ENCODE peak calls at places on chromosomes 3 and 15, in four cellular contexts. P, F, C and W are unnamed samples.

GRCh38 chr3:186413615-186414415 is 51.8 kb upstream of the DGKG start:
- DNase-seq in P (peak), F (no peak), C (no peak), W (no peak)

GRCh38 chr3:43531835-43532234 is 90.0 kb downstream of the ANO10 start:
- DNase-seq in C (peak), F (no peak), P (no peak), W (peak)

GRCh38 chr3:31918179-31919165 is 62.6 kb downstream of the OSBPL10 start:
- DNase-seq in P (no peak), C (peak), F (no peak), W (no peak)

GRCh38 chr3:178304758-178305157 is 231.5 kb upstream of the KCNMB2 start:
- DNase-seq in C (no peak), F (no peak), P (no peak), W (no peak)

GRCh38 chr15:75177360-75178071 is 24.2 kb upstream of the C15orf39 start:
- DNase-seq in F (no peak), P (no peak), C (no peak), W (no peak)

GRCh38 chr3:170867143-170867542 is 2.9 kb downstream of the RPL22L1 start:
- DNase-seq in P (no peak), F (no peak), C (no peak), W (no peak)

GRCh38 chr3:105823149-105823866 is 45.5 kb downstream of the CBLB start:
- DNase-seq in C (peak), F (no peak), P (no peak), W (no peak)

GRCh38 chr3:125194849-125195601 is 17.5 kb downstream of the SLC12A8 start:
- DNase-seq in F (no peak), C (no peak), P (no peak), W (no peak)

GRCh38 chr3:20648294-20648693 is 462.3 kb upstream of the SGO1 start:
- DNase-seq in F (no peak), P (no peak), C (peak), W (no peak)

GRCh38 chr3:52119826-52120225 is 34.4 kb downstream of the POC1A start:
- DNase-seq in F (no peak), P (no peak), C (no peak), W (no peak)

GRCh38 chr15:32030795-32031194 is 480 bp downstream of the CHRNA7 start:
- DNase-seq in C (no peak), F (no peak), P (no peak), W (no peak)

DNA sequence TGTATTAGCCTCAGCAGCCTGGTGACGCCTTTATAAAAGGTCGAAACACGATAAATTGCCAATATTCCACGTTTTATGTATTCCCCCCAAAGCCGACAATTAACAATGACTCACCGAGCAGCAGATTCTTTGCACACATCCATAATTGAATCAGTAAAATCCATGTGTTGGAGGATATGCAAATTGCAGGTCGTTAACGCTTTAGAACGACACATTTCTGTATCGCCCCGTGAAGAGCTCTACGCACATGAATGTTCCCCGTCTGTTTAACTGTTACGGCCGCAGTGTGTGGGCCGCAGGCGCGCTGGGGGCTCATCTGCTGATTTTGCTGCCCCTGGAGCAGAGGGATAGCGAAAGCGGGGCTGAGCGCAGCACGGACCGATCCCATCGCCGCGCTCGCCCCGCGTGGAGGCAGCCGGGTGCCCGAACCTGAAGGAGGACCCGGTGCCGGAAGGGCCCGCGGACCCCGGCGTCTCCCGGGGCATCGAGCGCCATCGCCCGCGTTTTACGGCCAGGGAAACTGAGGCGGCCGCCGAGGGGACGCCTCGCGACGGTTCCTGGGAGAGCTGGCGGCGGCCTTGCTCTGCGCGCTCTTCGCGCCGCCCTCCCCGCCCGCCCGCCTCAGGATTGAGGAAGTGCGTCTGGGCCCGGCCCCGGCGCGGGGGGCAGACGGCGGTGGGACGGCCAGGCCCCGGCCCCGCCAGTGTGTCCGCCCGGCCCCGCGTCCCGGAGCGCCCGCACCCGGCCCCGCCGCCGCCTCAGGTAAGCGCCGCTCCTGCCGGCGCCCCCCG is at the start of gene LRRK1:
- DNase-seq in C (peak), F (no peak), P (no peak), W (no peak)
- TF ChIP-seq POLR2AphosphoS5 in C (peak), F (peak), P (no peak), W (peak)

GRCh38 chr3:19147905-19148767 is at the start of gene KCNH8:
- DNase-seq in P (peak), C (no peak), F (no peak), W (no peak)
- TF ChIP-seq POLR2AphosphoS5 in P (no peak), C (no peak), F (no peak), W (no peak)

DNA sequence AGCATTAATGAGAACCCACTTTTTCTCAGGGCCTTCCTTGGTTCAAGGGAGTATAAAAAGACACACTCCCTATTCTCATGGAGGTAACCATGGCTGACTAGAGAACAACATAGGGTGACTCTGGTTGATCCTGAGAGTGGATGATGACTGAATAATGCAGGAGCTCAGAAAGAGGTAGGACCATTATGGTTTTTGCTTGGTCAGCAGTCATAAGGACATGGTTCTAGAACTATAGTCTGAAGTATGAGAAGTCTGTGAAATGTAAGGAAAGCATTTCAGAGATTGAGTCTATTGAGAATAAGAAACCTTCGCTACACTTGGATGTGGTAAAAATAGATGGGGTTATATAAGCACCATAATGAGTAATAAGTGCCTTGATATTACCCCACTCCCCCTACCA is 184.1 kb upstream of the GPR149 start:
- DNase-seq in P (no peak), C (no peak), F (no peak), W (no peak)
- TF ChIP-seq POLR2AphosphoS5 in P (no peak), C (no peak), F (no peak), W (no peak)

GRCh38 chr15:64383760-64384159 is 2.5 kb upstream of the PCLAF start:
- DNase-seq in P (no peak), C (no peak), F (no peak), W (no peak)

GRCh38 chr15:64386291-64386690 is 1.3 kb upstream of the TRIP4 start:
- DNase-seq in C (no peak), P (no peak), F (no peak), W (no peak)

GRCh38 chr15:64379216-64379960 is 1.9 kb downstream of the PCLAF start:
- DNase-seq in C (no peak), P (no peak), F (no peak), W (no peak)

DNA sequence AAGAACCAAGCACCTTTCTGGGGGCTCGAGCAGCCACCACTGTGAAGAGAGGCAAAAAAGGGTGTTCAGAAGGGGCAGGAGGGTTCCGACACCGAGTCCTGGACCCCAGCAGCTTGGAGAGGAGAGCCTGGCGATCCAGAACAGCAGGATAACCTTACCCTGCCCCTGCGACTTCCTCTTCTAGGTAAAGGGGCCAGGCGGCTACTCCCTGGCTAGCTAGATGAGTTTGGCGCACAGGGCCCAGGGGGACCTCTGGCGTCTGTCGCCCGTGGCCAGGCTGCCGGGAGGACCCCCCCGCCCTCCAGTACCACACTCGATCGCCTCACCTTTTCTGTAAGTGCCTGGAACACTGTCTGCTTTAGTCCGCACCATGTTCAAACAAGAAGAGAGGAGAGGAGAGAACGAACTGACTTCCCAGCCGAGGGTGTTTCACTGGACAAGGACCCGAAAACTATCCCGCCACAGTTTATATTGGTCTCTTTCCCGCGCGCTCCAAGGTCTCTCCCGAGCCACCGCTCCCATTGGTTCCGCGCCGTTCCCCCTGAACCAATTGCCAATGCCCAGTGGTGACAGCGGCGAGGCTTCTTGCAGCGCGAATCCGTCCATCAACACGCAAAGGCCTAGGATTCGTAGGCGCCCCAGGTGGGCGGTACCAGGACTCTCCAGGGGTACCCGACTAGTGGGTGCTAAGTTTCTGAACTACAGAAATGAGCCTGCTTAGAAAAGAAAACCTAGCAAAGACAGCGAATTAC is at the start of gene PCLAF:
- DNase-seq in C (peak), F (peak), P (peak), W (peak)
- TF ChIP-seq POLR2AphosphoS5 in C (peak), F (peak), P (peak), W (peak)

DNA sequence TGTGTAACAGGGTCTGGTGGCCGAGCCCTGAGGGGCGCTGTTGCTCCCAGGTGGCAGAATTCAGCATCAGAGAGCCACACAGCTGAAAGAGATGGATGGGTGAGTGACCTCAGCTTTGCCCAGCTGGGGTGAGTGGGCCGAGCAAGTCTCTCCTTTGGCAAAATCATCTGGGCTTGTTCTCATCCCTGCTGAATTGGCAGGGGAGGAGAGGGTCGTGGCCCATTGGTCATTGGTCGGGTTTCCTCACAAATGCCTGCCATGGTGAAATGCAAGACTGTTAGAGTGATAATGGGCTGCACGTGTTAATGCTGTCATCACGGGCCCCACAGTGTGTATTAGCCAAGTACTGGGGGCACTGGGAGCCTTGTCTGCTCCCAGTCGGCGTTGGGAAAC is 15.9 kb downstream of the ABHD2 start:
- DNase-seq in F (no peak), C (no peak), P (no peak), W (no peak)
- TF ChIP-seq POLR2AphosphoS5 in F (no peak), C (no peak), P (no peak), W (no peak)